ENCODE peak calls at places on chromosome 17, in ten cellular contexts. Q, N, V, H, D, F, R, X, G and T are unnamed samples.

GRCh38 chr17:16085066-16085699 is 85.6 kb downstream of the TTC19 start:
- DNase-seq in Q (no peak), N (no peak), V (no peak), H (peak), D (no peak), F (no peak), R (no peak), X (no peak), G (no peak), T (no peak)

GRCh38 chr17:77959926-77960521 is 1.5 kb downstream of the TNRC6C start:
- DNase-seq in Q (peak), N (peak), V (no peak), H (peak), D (no peak), F (no peak), R (no peak), X (peak), G (no peak), T (peak)

GRCh38 chr17:27551701-27552466 is 79.1 kb upstream of the LGALS9 start:
- DNase-seq in Q (no peak), N (no peak), V (peak), H (peak), D (no peak), F (peak), R (no peak), X (no peak), G (no peak), T (no peak)

GRCh38 chr17:38541281-38541680 is 64.5 kb downstream of the SRCIN1 start:
- DNase-seq in Q (no peak), N (no peak), V (no peak), H (no peak), D (no peak), F (no peak), R (no peak), X (no peak), G (no peak), T (no peak)

GRCh38 chr17:27868565-27868964 is 24.6 kb downstream of the LYRM9 start:
- DNase-seq in Q (no peak), N (no peak), V (no peak), H (no peak), D (no peak), F (no peak), R (no peak), X (no peak), G (no peak), T (no peak)

GRCh38 chr17:75980188-75981018 is 1.4 kb downstream of the TEN1 start:
- DNase-seq in Q (no peak), N (no peak), V (no peak), H (no peak), D (no peak), F (no peak), R (no peak), X (no peak), G (no peak), T (no peak)

GRCh38 chr17:82014432-82014831 is 8.2 kb downstream of the CENPX start:
- DNase-seq in Q (no peak), N (no peak), V (no peak), H (no peak), D (no peak), F (no peak), R (no peak), X (no peak), G (no peak), T (no peak)

GRCh38 chr17:27381007-27381501 is 75.2 kb upstream of the KSR1 start:
- DNase-seq in Q (peak), N (peak), V (peak), H (peak), D (peak), F (peak), R (peak), X (peak), G (no peak), T (peak)

GRCh38 chr17:5126719-5127488 is 11.1 kb downstream of the USP6 start:
- DNase-seq in Q (no peak), N (no peak), V (no peak), H (no peak), D (peak), F (peak), R (no peak), X (no peak), G (no peak), T (no peak)

GRCh38 chr17:17406225-17406624 is 70.6 kb upstream of the MED9 start:
- DNase-seq in Q (peak), N (no peak), V (no peak), H (no peak), D (peak), F (peak), R (no peak), X (no peak), G (no peak), T (no peak)

GRCh38 chr17:27807567-27808470 is 7.5 kb upstream of the NOS2 start:
- DNase-seq in Q (no peak), N (peak), V (no peak), H (peak), D (no peak), F (peak), R (no peak), X (peak), G (no peak), T (no peak)

GRCh38 chr17:41624208-41625101 is at the start of gene KRT17:
- DNase-seq in Q (no peak), N (no peak), V (no peak), H (no peak), D (no peak), F (peak), R (no peak), X (no peak), G (no peak), T (no peak)

GRCh38 chr17:42055496-42055895 is 5.1 kb upstream of the C17orf113 start:
- DNase-seq in Q (no peak), N (no peak), V (no peak), H (peak), D (no peak), F (peak), R (no peak), X (no peak), G (no peak), T (no peak)

GRCh38 chr17:47717845-47718621 is 15.0 kb upstream of the TBX21 start:
- DNase-seq in Q (no peak), N (no peak), V (no peak), H (no peak), D (no peak), F (no peak), R (no peak), X (peak), G (no peak), T (no peak)

GRCh38 chr17:16447676-16448075 is 32.3 kb downstream of the TRPV2 start:
- DNase-seq in Q (no peak), N (no peak), V (no peak), H (no peak), D (no peak), F (no peak), R (no peak), X (no peak), G (no peak), T (no peak)

GRCh38 chr17:43846221-43846712 is 709 bp upstream of the CD300LG start:
- DNase-seq in Q (peak), N (peak), V (peak), H (peak), D (peak), F (peak), R (peak), X (peak), G (peak), T (peak)

GRCh38 chr17:35088647-35088910 is 25.1 kb upstream of the RFFL start:
- DNase-seq in Q (no peak), N (peak), V (peak), H (no peak), D (no peak), F (no peak), R (no peak), X (no peak), G (no peak), T (no peak)

GRCh38 chr17:31854672-31855071 is 4.4 kb downstream of the COPRS start:
- DNase-seq in Q (no peak), N (no peak), V (no peak), H (no peak), D (no peak), F (no peak), R (no peak), X (no peak), G (no peak), T (no peak)